ENCODE peak calls at places on chromosomes 3 and 15, in eight cellular contexts. One of them, this sample, is unnamed. For H3K36me3, the result is how much of the 10 kb centered on the place peaks cover.

GRCh38 chr15:58770519-58770856 is 614 bp upstream of the MINDY2 start:
- DNase-seq in heart right ventricle: no peak
- DNase-seq in uterus: no peak
- DNase-seq in adrenal gland: no peak
- DNase-seq in thyroid gland: no peak
- DNase-seq in tibial artery: no peak
- DNase-seq in astrocyte: peak
- DNase-seq in tibial nerve: peak
- DNase-seq in this sample: no peak

GRCh38 chr3:106428565-106428994 is 559.8 kb upstream of the CBLB start:
- DNase-seq in heart right ventricle: no peak
- DNase-seq in uterus: peak
- DNase-seq in adrenal gland: peak
- DNase-seq in thyroid gland: no peak
- DNase-seq in tibial artery: peak
- DNase-seq in astrocyte: peak
- DNase-seq in tibial nerve: peak
- DNase-seq in this sample: peak

GRCh38 chr15:60682615-60683014 is 203.7 kb upstream of the ICE2 start:
- DNase-seq in heart right ventricle: no peak
- DNase-seq in uterus: no peak
- DNase-seq in adrenal gland: peak
- DNase-seq in thyroid gland: no peak
- DNase-seq in tibial artery: no peak
- DNase-seq in astrocyte: no peak
- DNase-seq in tibial nerve: no peak
- DNase-seq in this sample: no peak

GRCh38 chr3:136330900-136331299 is 80.8 kb downstream of the PCCB start:
- DNase-seq in heart right ventricle: no peak
- DNase-seq in uterus: no peak
- DNase-seq in adrenal gland: no peak
- DNase-seq in thyroid gland: no peak
- DNase-seq in tibial artery: no peak
- DNase-seq in astrocyte: no peak
- DNase-seq in tibial nerve: no peak
- DNase-seq in this sample: no peak

GRCh38 chr3:82707035-82707434 is 945.6 kb upstream of the GBE1 start:
- DNase-seq in heart right ventricle: no peak
- DNase-seq in uterus: no peak
- DNase-seq in adrenal gland: peak
- DNase-seq in thyroid gland: no peak
- DNase-seq in tibial artery: no peak
- DNase-seq in astrocyte: no peak
- DNase-seq in tibial nerve: no peak
- DNase-seq in this sample: no peak

GRCh38 chr15:63151665-63152064 is 5.6 kb downstream of the RPS27L start:
- DNase-seq in heart right ventricle: no peak
- DNase-seq in uterus: no peak
- DNase-seq in adrenal gland: no peak
- DNase-seq in thyroid gland: no peak
- DNase-seq in tibial artery: no peak
- DNase-seq in astrocyte: no peak
- DNase-seq in tibial nerve: no peak
- DNase-seq in this sample: no peak

GRCh38 chr3:15294914-15295313 is 37.5 kb downstream of the SH3BP5 start:
- DNase-seq in heart right ventricle: no peak
- DNase-seq in uterus: no peak
- DNase-seq in adrenal gland: no peak
- DNase-seq in thyroid gland: no peak
- DNase-seq in tibial artery: peak
- DNase-seq in astrocyte: peak
- DNase-seq in tibial nerve: peak
- DNase-seq in this sample: no peak

GRCh38 chr15:57235865-57236264 is 140.4 kb upstream of the CGNL1 start:
- DNase-seq in heart right ventricle: no peak
- DNase-seq in uterus: no peak
- DNase-seq in adrenal gland: no peak
- DNase-seq in thyroid gland: no peak
- DNase-seq in tibial artery: no peak
- DNase-seq in astrocyte: peak
- DNase-seq in tibial nerve: no peak
- DNase-seq in this sample: no peak

GRCh38 chr3:102079809-102080197 is 230.5 kb downstream of the NFKBIZ start:
- DNase-seq in heart right ventricle: no peak
- DNase-seq in uterus: no peak
- DNase-seq in adrenal gland: no peak
- DNase-seq in thyroid gland: peak
- DNase-seq in tibial artery: no peak
- DNase-seq in astrocyte: no peak
- DNase-seq in tibial nerve: no peak
- DNase-seq in this sample: no peak

GRCh38 chr3:135992072-135992471 is 26.5 kb downstream of the PPP2R3A start:
- DNase-seq in heart right ventricle: no peak
- DNase-seq in uterus: peak
- DNase-seq in adrenal gland: peak
- DNase-seq in thyroid gland: no peak
- DNase-seq in tibial artery: no peak
- DNase-seq in astrocyte: peak
- DNase-seq in tibial nerve: no peak
- DNase-seq in this sample: peak

GRCh38 chr15:71666723-71667122 is 143.6 kb upstream of the NR2E3 start:
- DNase-seq in heart right ventricle: no peak
- DNase-seq in uterus: no peak
- DNase-seq in adrenal gland: no peak
- DNase-seq in thyroid gland: no peak
- DNase-seq in tibial artery: no peak
- DNase-seq in astrocyte: no peak
- DNase-seq in tibial nerve: no peak
- DNase-seq in this sample: no peak

GRCh38 chr3:122415762-122416654 is at the start of gene WDR5B:
- DNase-seq in heart right ventricle: peak
- DNase-seq in uterus: peak
- DNase-seq in adrenal gland: peak
- DNase-seq in thyroid gland: peak
- DNase-seq in tibial artery: peak
- DNase-seq in astrocyte: peak
- DNase-seq in tibial nerve: peak
- DNase-seq in this sample: peak

GRCh38 chr3:126104028-126104635 is 20.2 kb upstream of the SLC41A3 start:
- DNase-seq in heart right ventricle: no peak
- DNase-seq in uterus: no peak
- DNase-seq in adrenal gland: no peak
- DNase-seq in thyroid gland: no peak
- DNase-seq in tibial artery: no peak
- DNase-seq in astrocyte: no peak
- DNase-seq in tibial nerve: no peak
- DNase-seq in this sample: no peak

GRCh38 chr3:113275876-113276580 is 64.7 kb downstream of the BOC start:
- DNase-seq in heart right ventricle: peak
- DNase-seq in uterus: peak
- DNase-seq in adrenal gland: no peak
- DNase-seq in thyroid gland: no peak
- DNase-seq in tibial artery: peak
- DNase-seq in astrocyte: peak
- DNase-seq in tibial nerve: peak
- DNase-seq in this sample: no peak

GRCh38 chr3:179688847-179689246 is 36.0 kb downstream of the USP13 start:
- DNase-seq in heart right ventricle: no peak
- DNase-seq in uterus: no peak
- DNase-seq in adrenal gland: no peak
- DNase-seq in thyroid gland: no peak
- DNase-seq in tibial artery: no peak
- DNase-seq in astrocyte: peak
- DNase-seq in tibial nerve: no peak
- DNase-seq in this sample: peak

GRCh38 chr3:46661776-46662766 is 31.4 kb downstream of the ALS2CL start:
- DNase-seq in heart right ventricle: no peak
- DNase-seq in uterus: peak
- DNase-seq in adrenal gland: no peak
- DNase-seq in thyroid gland: no peak
- DNase-seq in tibial artery: no peak
- DNase-seq in astrocyte: no peak
- DNase-seq in tibial nerve: no peak
- DNase-seq in this sample: no peak

GRCh38 chr3:71254658-71255057 is 328.9 kb downstream of the FOXP1 start:
- DNase-seq in heart right ventricle: no peak
- DNase-seq in uterus: no peak
- DNase-seq in adrenal gland: no peak
- DNase-seq in thyroid gland: peak
- DNase-seq in tibial artery: no peak
- DNase-seq in astrocyte: peak
- DNase-seq in tibial nerve: no peak
- DNase-seq in this sample: no peak

GRCh38 chr3:157543491-157544035 is 40.3 kb upstream of the VEPH1 start:
- DNase-seq in heart right ventricle: no peak
- DNase-seq in uterus: no peak
- DNase-seq in adrenal gland: no peak
- DNase-seq in thyroid gland: peak
- DNase-seq in tibial artery: no peak
- DNase-seq in astrocyte: no peak
- DNase-seq in tibial nerve: no peak
- DNase-seq in this sample: no peak

GRCh38 chr3:153219147-153219546 is 57.1 kb downstream of the RAP2B start:
- DNase-seq in heart right ventricle: no peak
- DNase-seq in uterus: no peak
- DNase-seq in adrenal gland: no peak
- DNase-seq in thyroid gland: no peak
- DNase-seq in tibial artery: no peak
- DNase-seq in astrocyte: peak
- DNase-seq in tibial nerve: no peak
- DNase-seq in this sample: no peak

GRCh38 chr3:36815375-36815774 is 51.0 kb upstream of the DCLK3 start:
- DNase-seq in heart right ventricle: no peak
- DNase-seq in uterus: no peak
- DNase-seq in adrenal gland: no peak
- DNase-seq in thyroid gland: no peak
- DNase-seq in tibial artery: no peak
- DNase-seq in astrocyte: no peak
- DNase-seq in tibial nerve: no peak
- DNase-seq in this sample: no peak

GRCh38 chr15:71072423-71072822 is 42.8 kb upstream of the THSD4 start:
- DNase-seq in heart right ventricle: no peak
- DNase-seq in uterus: no peak
- DNase-seq in adrenal gland: no peak
- DNase-seq in thyroid gland: no peak
- DNase-seq in tibial artery: no peak
- DNase-seq in astrocyte: no peak
- DNase-seq in tibial nerve: no peak
- DNase-seq in this sample: no peak

GRCh38 chr3:100106531-100107155 is 7.7 kb downstream of the FILIP1L start:
- DNase-seq in heart right ventricle: no peak
- DNase-seq in uterus: no peak
- DNase-seq in adrenal gland: no peak
- DNase-seq in thyroid gland: no peak
- DNase-seq in tibial artery: no peak
- DNase-seq in astrocyte: peak
- DNase-seq in tibial nerve: no peak
- DNase-seq in this sample: no peak

GRCh38 chr15:28192772-28193171 is 93.7 kb upstream of the OCA2 start:
- DNase-seq in heart right ventricle: no peak
- DNase-seq in uterus: no peak
- DNase-seq in adrenal gland: no peak
- DNase-seq in thyroid gland: no peak
- DNase-seq in tibial artery: no peak
- DNase-seq in astrocyte: no peak
- DNase-seq in tibial nerve: no peak
- DNase-seq in this sample: no peak

GRCh38 chr15:28190391-28191174 is 91.5 kb upstream of the OCA2 start:
- DNase-seq in heart right ventricle: no peak
- DNase-seq in uterus: no peak
- DNase-seq in adrenal gland: no peak
- DNase-seq in thyroid gland: no peak
- DNase-seq in tibial artery: no peak
- DNase-seq in astrocyte: no peak
- DNase-seq in tibial nerve: no peak
- DNase-seq in this sample: no peak

GRCh38 chr15:28191832-28192231 is 92.7 kb upstream of the OCA2 start:
- DNase-seq in heart right ventricle: peak
- DNase-seq in uterus: no peak
- DNase-seq in adrenal gland: peak
- DNase-seq in thyroid gland: peak
- DNase-seq in tibial artery: peak
- DNase-seq in astrocyte: peak
- DNase-seq in tibial nerve: peak
- DNase-seq in this sample: peak
- TF ChIP-seq CTCF in heart right ventricle: peak
- TF ChIP-seq CTCF in uterus: no peak
- TF ChIP-seq CTCF in adrenal gland: peak
- TF ChIP-seq CTCF in thyroid gland: peak
- TF ChIP-seq CTCF in tibial artery: peak
- TF ChIP-seq CTCF in astrocyte: peak
- TF ChIP-seq CTCF in tibial nerve: no peak
- TF ChIP-seq CTCF in this sample: peak

GRCh38 chr15:67549736-67550135 is 7.2 kb downstream of the MAP2K5 start:
- DNase-seq in heart right ventricle: no peak
- DNase-seq in uterus: no peak
- DNase-seq in adrenal gland: no peak
- DNase-seq in thyroid gland: no peak
- DNase-seq in tibial artery: no peak
- DNase-seq in astrocyte: no peak
- DNase-seq in tibial nerve: no peak
- DNase-seq in this sample: no peak
- H3K4me3 ChIP-seq in heart right ventricle: no peak
- H3K4me3 ChIP-seq in uterus: no peak
- H3K4me3 ChIP-seq in adrenal gland: no peak
- H3K4me3 ChIP-seq in thyroid gland: no peak
- H3K4me3 ChIP-seq in tibial artery: no peak
- H3K4me3 ChIP-seq in astrocyte: no peak
- H3K4me3 ChIP-seq in tibial nerve: no peak
- H3K4me3 ChIP-seq in this sample: no peak

GRCh38 chr3:14142567-14143270 is 17.9 kb downstream of the TMEM43 start:
- DNase-seq in heart right ventricle: no peak
- DNase-seq in uterus: peak
- DNase-seq in adrenal gland: no peak
- DNase-seq in thyroid gland: no peak
- DNase-seq in tibial artery: no peak
- DNase-seq in astrocyte: no peak
- DNase-seq in tibial nerve: no peak
- DNase-seq in this sample: no peak
- H3K36me3 ChIP-seq in heart right ventricle: half or more
- H3K36me3 ChIP-seq in uterus: under half
- H3K36me3 ChIP-seq in adrenal gland: half or more
- H3K36me3 ChIP-seq in thyroid gland: under half
- H3K36me3 ChIP-seq in tibial artery: half or more
- H3K36me3 ChIP-seq in astrocyte: under half
- H3K36me3 ChIP-seq in tibial nerve: under half
- H3K36me3 ChIP-seq in this sample: under half

DNA sequence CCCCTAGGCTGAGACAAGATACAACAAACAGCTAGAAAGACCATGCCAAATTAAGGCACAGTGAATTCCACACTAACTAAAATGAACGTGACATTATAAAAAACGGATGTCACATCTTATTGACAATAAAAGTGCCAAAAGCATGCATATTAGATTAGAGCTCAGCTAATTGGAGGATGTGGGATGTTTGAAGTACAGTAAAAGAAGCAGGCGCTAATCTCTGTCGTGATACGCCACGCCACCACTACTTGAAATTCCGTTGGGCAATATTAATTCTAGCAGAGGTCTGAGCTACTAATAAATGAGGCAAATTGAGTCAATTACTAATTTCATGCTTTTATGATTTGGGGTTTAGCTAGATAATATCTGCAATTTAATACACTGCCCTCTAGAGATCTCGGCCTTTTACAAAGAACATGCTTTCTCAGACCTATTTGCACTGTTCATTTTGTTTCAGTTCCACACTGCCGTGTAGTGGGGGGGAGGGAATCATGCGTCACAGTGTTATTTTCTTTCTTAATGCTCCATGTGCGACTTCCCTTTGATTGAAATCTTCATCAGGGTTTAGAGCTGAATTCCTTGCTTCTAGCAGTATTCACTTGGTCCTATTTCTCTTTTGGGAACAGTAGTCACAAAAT is 52.9 kb upstream of the ROBO2 start:
- DNase-seq in heart right ventricle: no peak
- DNase-seq in uterus: no peak
- DNase-seq in adrenal gland: no peak
- DNase-seq in thyroid gland: no peak
- DNase-seq in tibial artery: no peak
- DNase-seq in astrocyte: no peak
- DNase-seq in tibial nerve: no peak
- DNase-seq in this sample: no peak
- TF ChIP-seq CTCF in heart right ventricle: no peak
- TF ChIP-seq CTCF in uterus: no peak
- TF ChIP-seq CTCF in adrenal gland: no peak
- TF ChIP-seq CTCF in thyroid gland: no peak
- TF ChIP-seq CTCF in tibial artery: no peak
- TF ChIP-seq CTCF in astrocyte: no peak
- TF ChIP-seq CTCF in tibial nerve: no peak
- TF ChIP-seq CTCF in this sample: no peak

This sample was measured in BJ.